ENCODE peak calls at places on chromosomes 7 and 10, in ten cellular contexts. Z, P, V, E, S, A, U, M, C and X are unnamed samples.

GRCh38 chr10:18140149-18140956 is at the start of gene CACNB2:
- DNase-seq in Z (no peak), P (no peak), V (peak; percentile 65), E (peak; percentile 53), S (peak; percentile 15), A (no peak), U (peak; percentile 55), M (peak; percentile 8), C (peak; percentile 76), X (peak; percentile 4)

GRCh38 chr10:14062528-14063260 is 268.0 kb downstream of the FRMD4A start:
- DNase-seq in Z (no peak), P (peak; percentile 14), V (no peak), E (peak; percentile 38), S (no peak), A (no peak), U (no peak), M (no peak), C (no peak), X (no peak)

GRCh38 chr7:81273601-81274397 is 354.9 kb upstream of the SEMA3C start:
- DNase-seq in Z (no peak), P (no peak), V (no peak), E (no peak), S (no peak), A (no peak), U (no peak), M (no peak), C (no peak), X (no peak)

GRCh38 chr7:42661312-42661711 is 250.6 kb downstream of the C7orf25 start:
- DNase-seq in Z (no peak), P (peak; percentile 31), V (no peak), E (peak; percentile 93), S (peak; percentile 34), A (no peak), U (no peak), M (no peak), C (no peak), X (no peak)

GRCh38 chr7:156173748-156174353 is 361.6 kb upstream of the SHH start:
- DNase-seq in Z (no peak), P (no peak), V (no peak), E (no peak), S (no peak), A (no peak), U (no peak), M (no peak), C (no peak), X (no peak)

GRCh38 chr7:84218681-84219080 is 24.1 kb upstream of the SEMA3A start:
- DNase-seq in Z (no peak), P (peak; percentile 9), V (no peak), E (peak; percentile 88), S (no peak), A (no peak), U (no peak), M (no peak), C (no peak), X (no peak)

GRCh38 chr10:21475393-21475792 is 50.1 kb downstream of the SKIDA1 start:
- DNase-seq in Z (no peak), P (no peak), V (no peak), E (no peak), S (no peak), A (no peak), U (no peak), M (no peak), C (no peak), X (no peak)

GRCh38 chr7:27173412-27174076 is 576 bp downstream of the HOXA10 start:
- DNase-seq in Z (no peak), P (peak; percentile 87), V (peak; percentile 18), E (peak; percentile 17), S (no peak), A (no peak), U (no peak), M (no peak), C (peak; percentile 72), X (no peak)

GRCh38 chr7:73774923-73775322 is 4.9 kb upstream of the CLDN3 start:
- DNase-seq in Z (peak; percentile 73), P (peak; percentile 60), V (no peak), E (peak; percentile 20), S (no peak), A (peak; percentile 19), U (no peak), M (no peak), C (no peak), X (no peak)

GRCh38 chr7:43754596-43754995 is 3.9 kb upstream of the BLVRA start:
- DNase-seq in Z (no peak), P (no peak), V (no peak), E (no peak), S (no peak), A (no peak), U (no peak), M (peak; percentile 48), C (no peak), X (no peak)

GRCh38 chr7:19177269-19177668 is 32.0 kb upstream of the FERD3L start:
- DNase-seq in Z (no peak), P (peak; percentile 30), V (no peak), E (peak; percentile 1), S (no peak), A (no peak), U (no peak), M (no peak), C (no peak), X (no peak)

GRCh38 chr7:90261441-90261840 is 16.5 kb downstream of the CFAP69 start:
- DNase-seq in Z (no peak), P (no peak), V (no peak), E (no peak), S (no peak), A (no peak), U (no peak), M (no peak), C (no peak), X (no peak)

GRCh38 chr10:14593806-14594205 is 180.9 kb downstream of the FAM107B start:
- DNase-seq in Z (no peak), P (no peak), V (no peak), E (no peak), S (no peak), A (no peak), U (no peak), M (no peak), C (no peak), X (no peak)

GRCh38 chr7:86947956-86948355 is 111.5 kb downstream of the ELAPOR2 start:
- DNase-seq in Z (no peak), P (no peak), V (no peak), E (no peak), S (no peak), A (no peak), U (no peak), M (no peak), C (no peak), X (no peak)

GRCh38 chr10:126373982-126374381 is 14.3 kb downstream of the ADAM12 start:
- DNase-seq in Z (no peak), P (no peak), V (no peak), E (peak; percentile 63), S (no peak), A (no peak), U (no peak), M (no peak), C (no peak), X (no peak)

GRCh38 chr10:77541247-77541646 is 96.4 kb downstream of the KCNMA1 start:
- DNase-seq in Z (no peak), P (no peak), V (no peak), E (no peak), S (no peak), A (no peak), U (no peak), M (no peak), C (no peak), X (no peak)
- TF ChIP-seq CTCF in Z (no peak), P (no peak), V (no peak), E (no peak), S (no peak), A (no peak), U (no peak), M (no peak), C (no peak), X (no peak)

GRCh38 chr7:95682913-95683312 is 86.6 kb upstream of the PDK4 start:
- DNase-seq in Z (peak; percentile 11), P (no peak), V (no peak), E (no peak), S (no peak), A (no peak), U (no peak), M (no peak), C (no peak), X (no peak)

GRCh38 chr7:95684505-95684904 is 87.8 kb upstream of the DYNC1I1 start:
- DNase-seq in Z (no peak), P (no peak), V (no peak), E (no peak), S (no peak), A (no peak), U (no peak), M (no peak), C (no peak), X (no peak)

GRCh38 chr7:95686109-95686508 is 86.2 kb upstream of the DYNC1I1 start:
- DNase-seq in Z (peak; percentile 19), P (peak; percentile 54), V (peak; percentile 26), E (peak; percentile 75), S (peak; percentile 19), A (no peak), U (peak; percentile 34), M (peak; percentile 46), C (no peak), X (peak; percentile 20)

GRCh38 chr7:95687759-95688343 is 84.5 kb upstream of the DYNC1I1 start:
- DNase-seq in Z (peak; percentile 58), P (peak; percentile 41), V (no peak), E (peak; percentile 51), S (no peak), A (no peak), U (peak; percentile 40), M (peak; percentile 13), C (no peak), X (no peak)

DNA sequence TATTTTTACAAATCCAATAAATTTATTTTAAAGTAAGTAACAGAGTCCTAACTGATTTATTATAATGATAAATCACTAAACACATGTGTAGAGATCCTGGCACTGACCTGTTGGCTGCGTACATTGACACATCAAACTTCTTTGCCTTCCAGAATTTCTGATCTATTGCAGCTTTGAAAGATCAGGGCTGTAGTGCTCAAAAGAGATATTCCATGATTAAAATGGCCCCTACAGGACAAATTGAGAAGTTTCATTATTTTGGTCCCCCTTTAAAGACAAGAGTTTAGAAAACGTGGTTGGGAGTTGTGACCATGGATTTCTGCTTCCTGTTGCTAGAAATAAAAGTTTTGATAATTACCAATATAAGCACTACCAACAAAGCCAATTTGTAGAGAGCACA is 87.7 kb upstream of the PDK4 start:
- DNase-seq in Z (peak; percentile 8), P (peak; percentile 28), V (no peak), E (peak; percentile 60), S (no peak), A (no peak), U (no peak), M (no peak), C (no peak), X (no peak)
- TF ChIP-seq CTCF in Z (peak; percentile 57), P (peak; percentile 15), V (peak; percentile 61), E (peak; percentile 19), S (peak; percentile 49), A (peak; percentile 13), U (peak; percentile 77), M (peak; percentile 43), C (peak; percentile 42), X (no peak)

GRCh38 chr10:114239117-114239993 is at the start of gene VWA2:
- DNase-seq in Z (no peak), P (no peak), V (peak; percentile 36), E (no peak), S (no peak), A (no peak), U (peak; percentile 55), M (peak; percentile 25), C (no peak), X (peak; percentile 68)
- TF ChIP-seq CTCF in Z (no peak), P (no peak), V (no peak), E (no peak), S (no peak), A (no peak), U (no peak), M (no peak), C (no peak), X (peak; percentile 57)

GRCh38 chr7:57305192-57305748 is 144.7 kb upstream of the ZNF716 start:
- DNase-seq in Z (peak; percentile 4), P (peak; percentile 47), V (no peak), E (no peak), S (no peak), A (no peak), U (no peak), M (no peak), C (no peak), X (peak; percentile 1)
- TF ChIP-seq CTCF in Z (peak; percentile 21), P (peak; percentile 71), V (no peak), E (no peak), S (no peak), A (peak; percentile 29), U (peak; percentile 47), M (peak; percentile 45), C (no peak), X (peak; percentile 34)